ENCODE peak calls at places on chromosomes 12 and 14, in four cellular contexts. One of them, this sample, is unnamed.

GRCh38 chr14:22839159-22839779 is 2.9 kb downstream of the MMP14 start:
- DNase-seq in GM20000: no peak
- DNase-seq in endothelial cell of umbilical vein: no peak
- DNase-seq in K562: no peak
- DNase-seq in this sample: peak

GRCh38 chr12:28192145-28192544 is 1.9 kb downstream of the CCDC91 start:
- DNase-seq in GM20000: no peak
- DNase-seq in endothelial cell of umbilical vein: no peak
- DNase-seq in K562: peak
- DNase-seq in this sample: no peak

GRCh38 chr12:77005699-77006098 is 59.7 kb downstream of the E2F7 start:
- DNase-seq in GM20000: no peak
- DNase-seq in endothelial cell of umbilical vein: no peak
- DNase-seq in K562: no peak
- DNase-seq in this sample: no peak

GRCh38 chr12:166425-167091 is 47.4 kb downstream of the SLC6A12 start:
- DNase-seq in GM20000: no peak
- DNase-seq in endothelial cell of umbilical vein: no peak
- DNase-seq in K562: no peak
- DNase-seq in this sample: no peak

GRCh38 chr14:52733824-52734223 is 3.9 kb downstream of the STYX start:
- DNase-seq in GM20000: no peak
- DNase-seq in endothelial cell of umbilical vein: no peak
- DNase-seq in K562: no peak
- DNase-seq in this sample: no peak

GRCh38 chr12:53050426-53051057 is 677 bp downstream of the TNS2 start:
- DNase-seq in GM20000: no peak
- DNase-seq in endothelial cell of umbilical vein: peak
- DNase-seq in K562: no peak
- DNase-seq in this sample: no peak

GRCh38 chr14:34965912-34966311 is 16.9 kb upstream of the SRP54 start:
- DNase-seq in GM20000: no peak
- DNase-seq in endothelial cell of umbilical vein: no peak
- DNase-seq in K562: no peak
- DNase-seq in this sample: no peak

GRCh38 chr12:33795536-33795935 is 226.8 kb upstream of the ALG10 start:
- DNase-seq in GM20000: no peak
- DNase-seq in endothelial cell of umbilical vein: no peak
- DNase-seq in K562: no peak
- DNase-seq in this sample: no peak

GRCh38 chr14:99727096-99727870 is 43.2 kb downstream of the CYP46A1 start:
- DNase-seq in GM20000: no peak
- DNase-seq in endothelial cell of umbilical vein: no peak
- DNase-seq in K562: no peak
- DNase-seq in this sample: no peak

GRCh38 chr14:100900837-100901390 is 2.6 kb downstream of the RTL1 start:
- DNase-seq in GM20000: no peak
- DNase-seq in endothelial cell of umbilical vein: peak
- DNase-seq in K562: peak
- DNase-seq in this sample: no peak

GRCh38 chr12:91863702-91864101 is 281.9 kb downstream of the BTG1 start:
- DNase-seq in GM20000: no peak
- DNase-seq in endothelial cell of umbilical vein: no peak
- DNase-seq in K562: no peak
- DNase-seq in this sample: no peak

GRCh38 chr14:99407416-99407815 is 73.2 kb downstream of the SETD3 start:
- DNase-seq in GM20000: no peak
- DNase-seq in endothelial cell of umbilical vein: no peak
- DNase-seq in K562: no peak
- DNase-seq in this sample: no peak

DNA sequence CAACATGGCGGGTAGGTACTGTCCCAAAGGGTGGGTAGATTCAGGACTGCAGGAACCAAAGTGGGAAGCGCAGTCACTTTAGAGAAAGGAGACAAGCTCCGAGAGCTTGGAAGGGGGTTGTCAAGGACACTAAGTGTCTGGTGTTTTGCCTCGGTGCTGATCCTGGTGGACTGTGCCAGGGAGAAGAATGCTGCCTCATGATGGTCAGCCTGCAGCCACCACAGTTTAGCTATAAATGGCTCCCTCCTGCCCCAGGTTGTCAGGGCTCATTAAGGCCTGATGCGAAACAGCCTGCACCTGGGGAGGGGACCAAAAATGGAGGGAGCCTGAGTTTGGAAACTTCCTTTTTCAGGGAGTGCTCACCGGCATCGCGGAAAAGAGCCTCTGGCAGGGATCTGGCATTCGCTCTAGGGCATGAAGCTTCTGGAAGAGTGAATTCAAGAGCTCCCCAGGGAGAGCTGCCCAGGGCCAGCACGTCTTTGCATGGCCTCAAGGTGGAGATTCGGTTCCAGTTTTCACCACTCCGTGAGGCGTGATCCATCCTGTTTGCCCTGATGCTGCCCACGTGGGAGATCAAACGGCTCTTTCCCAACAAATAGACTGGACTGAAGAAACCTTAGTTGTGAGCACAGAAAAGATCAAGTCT is 164.0 kb downstream of the FOXN3 start:
- DNase-seq in GM20000: no peak
- DNase-seq in endothelial cell of umbilical vein: no peak
- DNase-seq in K562: no peak
- DNase-seq in this sample: peak
- TF ChIP-seq CTCF in GM20000: no peak
- TF ChIP-seq CTCF in endothelial cell of umbilical vein: peak
- TF ChIP-seq CTCF in K562: no peak
- TF ChIP-seq CTCF in this sample: no peak

DNA sequence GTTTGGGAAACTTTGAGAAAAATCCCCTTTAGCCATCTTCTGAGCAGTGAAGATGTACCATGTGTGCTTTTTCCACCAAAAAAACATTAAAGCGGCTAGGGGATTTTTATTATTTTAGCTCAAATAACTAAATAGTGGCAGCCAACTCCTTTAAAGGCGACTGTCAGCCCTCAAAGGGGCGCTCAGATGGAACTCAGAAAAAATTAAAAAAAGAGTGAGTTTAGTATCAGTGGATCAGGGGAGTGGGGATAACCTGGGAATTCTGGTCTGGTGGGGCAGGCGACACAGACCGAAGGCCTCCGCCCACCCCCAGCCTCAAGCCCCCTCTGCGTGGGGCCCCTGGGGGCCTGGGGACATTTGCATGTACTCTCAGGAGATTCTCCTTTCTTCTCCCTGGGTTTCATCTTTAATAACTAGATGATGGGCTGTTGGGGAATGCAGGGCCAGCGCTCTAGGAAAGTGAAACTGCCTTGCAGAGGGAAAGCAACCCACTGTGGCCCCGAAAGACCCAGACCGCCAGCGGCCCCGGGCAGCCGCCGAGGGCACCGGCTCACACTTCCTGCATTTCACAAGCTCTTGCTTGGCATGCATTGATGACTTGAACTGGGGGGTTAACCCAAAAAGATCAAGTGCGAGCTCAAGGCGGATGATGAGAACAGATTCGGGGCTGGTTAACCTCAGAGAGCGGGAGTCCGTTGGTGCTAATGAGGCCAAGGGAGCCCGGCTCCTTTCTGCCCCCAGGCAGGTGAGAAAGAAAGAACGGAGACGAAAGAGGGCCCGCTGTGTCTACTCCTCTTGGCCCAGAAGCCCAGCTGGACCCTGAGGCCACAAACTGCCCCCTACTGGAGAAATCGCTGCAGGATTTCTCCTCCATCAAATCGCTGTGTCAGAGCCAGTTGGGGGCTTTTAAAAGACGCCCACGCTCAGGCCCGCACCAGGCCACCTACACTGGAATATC is 7.3 kb upstream of the BATF start:
- DNase-seq in GM20000: no peak
- DNase-seq in endothelial cell of umbilical vein: peak
- DNase-seq in K562: peak
- DNase-seq in this sample: peak
- TF ChIP-seq CTCF in GM20000: peak
- TF ChIP-seq CTCF in endothelial cell of umbilical vein: peak
- TF ChIP-seq CTCF in K562: peak
- TF ChIP-seq CTCF in this sample: peak

GRCh38 chr12:26044592-26044991 is 80.2 kb downstream of the BHLHE41 start:
- DNase-seq in GM20000: no peak
- DNase-seq in endothelial cell of umbilical vein: no peak
- DNase-seq in K562: no peak
- DNase-seq in this sample: no peak
- TF ChIP-seq CTCF in GM20000: no peak
- TF ChIP-seq CTCF in endothelial cell of umbilical vein: no peak
- TF ChIP-seq CTCF in K562: no peak
- TF ChIP-seq CTCF in this sample: no peak

DNA sequence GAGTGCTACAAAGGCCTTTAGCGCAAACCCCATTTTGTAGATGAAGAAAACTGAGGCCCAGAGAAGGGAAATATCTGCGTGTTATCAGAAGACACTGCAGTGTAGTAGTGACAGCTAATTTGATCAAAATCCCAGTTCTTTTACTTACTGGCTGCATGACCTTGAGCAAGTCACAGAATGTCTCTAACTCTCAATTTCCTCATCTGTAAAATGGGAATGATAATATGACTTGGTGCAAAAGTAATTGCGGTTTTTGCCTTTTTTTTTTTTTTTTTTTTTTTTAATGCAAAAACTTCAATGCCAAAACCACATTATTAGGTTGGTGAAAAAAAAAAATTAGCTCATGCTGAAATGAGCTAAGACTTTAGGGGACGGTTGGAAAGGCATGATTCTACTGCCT is 69.7 kb downstream of the C12orf75 start:
- DNase-seq in GM20000: no peak
- DNase-seq in endothelial cell of umbilical vein: no peak
- DNase-seq in K562: no peak
- DNase-seq in this sample: no peak
- TF ChIP-seq CTCF in GM20000: no peak
- TF ChIP-seq CTCF in endothelial cell of umbilical vein: no peak
- TF ChIP-seq CTCF in K562: no peak
- TF ChIP-seq CTCF in this sample: no peak

GRCh38 chr14:88551094-88551870 is 3.5 kb downstream of the PTPN21 start:
- DNase-seq in GM20000: no peak
- DNase-seq in endothelial cell of umbilical vein: peak
- DNase-seq in K562: peak
- DNase-seq in this sample: peak
- TF ChIP-seq CTCF in GM20000: no peak
- TF ChIP-seq CTCF in endothelial cell of umbilical vein: peak
- TF ChIP-seq CTCF in K562: no peak
- TF ChIP-seq CTCF in this sample: peak

GRCh38 chr12:50084775-50085614 is at the start of gene SMARCD1:
- DNase-seq in GM20000: peak
- DNase-seq in endothelial cell of umbilical vein: peak
- DNase-seq in K562: peak
- DNase-seq in this sample: peak
- TF ChIP-seq CTCF in GM20000: peak
- TF ChIP-seq CTCF in endothelial cell of umbilical vein: peak
- TF ChIP-seq CTCF in K562: peak
- TF ChIP-seq CTCF in this sample: peak